ENCODE peak calls at places on chromosomes 13 and 19, in nine cellular contexts. W is K562, I is sigmoid colon, J is endothelial cell of umbilical vein, G is breast epithelium, T is H1, R is suprapubic skin, A is transverse colon, V is HCT116. D is an unnamed sample.

GRCh38 chr13:113448545-113448884 is 4.8 kb downstream of the ADPRHL1 start:
- DNase-seq in R (no peak), V (peak), A (peak), G (peak), W (no peak), I (peak), J (no peak), T (no peak), D (peak)

GRCh38 chr19:40191836-40192646 is 815 bp downstream of the MAP3K10 start:
- DNase-seq in A (peak), G (no peak), T (no peak), J (peak), V (no peak), R (peak), I (peak), W (peak), D (peak)

GRCh38 chr19:10797541-10798256 is 38.3 kb downstream of the TMED1 start:
- DNase-seq in A (no peak), I (no peak), G (no peak), R (no peak), T (no peak), V (no peak), J (peak), W (no peak), D (no peak)

GRCh38 chr19:31340059-31341025 is 8.9 kb downstream of the TSHZ3 start:
- DNase-seq in I (no peak), W (no peak), T (no peak), V (no peak), A (no peak), R (no peak), G (no peak), J (no peak), D (peak)

GRCh38 chr13:40600145-40600751 is 66.2 kb downstream of the FOXO1 start:
- DNase-seq in W (no peak), J (no peak), A (no peak), I (no peak), T (no peak), G (no peak), V (no peak), R (no peak), D (no peak)

GRCh38 chr13:25181597-25181996 is 9.5 kb upstream of the AMER2 start:
- DNase-seq in G (no peak), I (no peak), A (no peak), W (no peak), T (no peak), V (no peak), J (no peak), R (no peak), D (no peak)

GRCh38 chr19:4454952-4455738 is 2.4 kb downstream of the UBXN6 start:
- DNase-seq in T (no peak), I (no peak), R (peak), A (no peak), V (no peak), J (no peak), G (no peak), W (peak), D (no peak)

GRCh38 chr19:55647732-55648656 is at the start of gene CCDC106:
- DNase-seq in R (peak), A (peak), J (peak), I (peak), W (peak), G (no peak), T (no peak), V (no peak), D (peak)

GRCh38 chr19:50331187-50332013 is 2.2 kb upstream of the KCNC3 start:
- DNase-seq in T (no peak), A (no peak), G (no peak), V (no peak), R (no peak), W (no peak), J (no peak), I (no peak), D (no peak)

GRCh38 chr13:23987331-23987730 is 90.0 kb upstream of the C1QTNF9B start:
- DNase-seq in J (no peak), G (no peak), I (no peak), V (no peak), T (no peak), A (no peak), W (no peak), R (no peak), D (no peak)

GRCh38 chr13:113552786-113553540 is 31.6 kb upstream of the TFDP1 start:
- DNase-seq in A (peak), I (no peak), G (peak), R (no peak), W (no peak), T (no peak), V (no peak), J (peak), D (no peak)

GRCh38 chr13:41398494-41399190 is 58.7 kb upstream of the RGCC start:
- DNase-seq in J (no peak), G (no peak), W (no peak), I (no peak), V (no peak), R (no peak), T (no peak), A (no peak), D (no peak)

GRCh38 chr19:43483281-43483680 is 17.9 kb upstream of the LYPD3 start:
- DNase-seq in G (no peak), A (no peak), V (no peak), W (no peak), T (no peak), I (no peak), R (no peak), J (no peak), D (no peak)

GRCh38 chr19:47679251-47679900 is 33.8 kb upstream of the EHD2 start:
- DNase-seq in G (no peak), J (no peak), I (no peak), R (no peak), V (no peak), W (no peak), T (no peak), A (no peak), D (no peak)

GRCh38 chr13:89932902-89933301 is 1414.6 kb upstream of the MIR17HG start:
- DNase-seq in J (no peak), W (no peak), V (no peak), R (no peak), G (no peak), T (no peak), I (no peak), A (no peak), D (no peak)

GRCh38 chr13:113848020-113848419 is 15.9 kb downstream of the GAS6 start:
- DNase-seq in J (no peak), I (no peak), G (peak), A (no peak), T (no peak), R (peak), V (no peak), W (no peak), D (no peak)

GRCh38 chr13:95494082-95494681 is 58.3 kb upstream of the CLDN10 start:
- DNase-seq in W (peak), R (no peak), G (no peak), A (no peak), J (peak), I (no peak), V (peak), T (no peak), D (no peak)

GRCh38 chr19:7391218-7391670 is 42.5 kb downstream of the ARHGEF18 start:
- DNase-seq in R (no peak), I (no peak), W (no peak), V (peak), A (peak), T (no peak), G (no peak), J (peak), D (no peak)

GRCh38 chr19:18768046-18768771 is 22.9 kb downstream of the COMP start:
- DNase-seq in I (no peak), T (no peak), R (no peak), G (no peak), J (no peak), V (no peak), A (no peak), W (peak), D (peak)

GRCh38 chr19:37329686-37330085 is 41.2 kb upstream of the ZNF527 start:
- DNase-seq in I (no peak), J (no peak), V (no peak), W (no peak), A (no peak), G (no peak), T (no peak), R (no peak), D (no peak)

GRCh38 chr19:6729573-6730152 is 7.7 kb downstream of the GPR108 start:
- DNase-seq in I (no peak), A (no peak), V (no peak), G (no peak), J (no peak), W (no peak), R (no peak), T (no peak), D (no peak)

GRCh38 chr13:50196118-50196517 is 180.9 kb downstream of the KCNRG start:
- DNase-seq in J (no peak), G (no peak), T (no peak), A (no peak), I (no peak), R (no peak), V (no peak), W (no peak), D (no peak)

GRCh38 chr19:48926909-48927308 is 6.6 kb upstream of the DHDH start:
- DNase-seq in V (peak), A (peak), J (peak), G (no peak), W (peak), T (no peak), R (no peak), I (peak), D (peak)

GRCh38 chr19:47644743-47645499 is 36.0 kb downstream of the BICRA start:
- DNase-seq in V (no peak), A (no peak), R (no peak), G (no peak), T (no peak), J (no peak), W (no peak), I (no peak), D (no peak)

GRCh38 chr13:92838786-92839185 is 387.8 kb upstream of the GPC6 start:
- DNase-seq in I (no peak), T (no peak), G (no peak), W (no peak), R (no peak), V (no peak), J (no peak), A (no peak), D (no peak)

GRCh38 chr13:30464496-30465351 is 1.0 kb downstream of the HMGB1 start:
- DNase-seq in R (peak), T (no peak), G (peak), W (peak), V (no peak), I (peak), A (peak), J (no peak), D (peak)

GRCh38 chr13:30466841-30467252 is 1.1 kb upstream of the HMGB1 start:
- DNase-seq in W (peak), G (no peak), A (no peak), I (no peak), R (no peak), T (no peak), J (no peak), V (no peak), D (no peak)

GRCh38 chr13:30466358-30466714 is 600 bp upstream of the HMGB1 start:
- DNase-seq in V (no peak), J (no peak), T (no peak), A (no peak), W (no peak), I (no peak), G (no peak), R (no peak), D (no peak)

GRCh38 chr13:30465541-30466357 is at the start of gene HMGB1:
- DNase-seq in A (peak), G (peak), T (peak), R (peak), J (peak), V (peak), W (peak), I (peak), D (peak)

DNA sequence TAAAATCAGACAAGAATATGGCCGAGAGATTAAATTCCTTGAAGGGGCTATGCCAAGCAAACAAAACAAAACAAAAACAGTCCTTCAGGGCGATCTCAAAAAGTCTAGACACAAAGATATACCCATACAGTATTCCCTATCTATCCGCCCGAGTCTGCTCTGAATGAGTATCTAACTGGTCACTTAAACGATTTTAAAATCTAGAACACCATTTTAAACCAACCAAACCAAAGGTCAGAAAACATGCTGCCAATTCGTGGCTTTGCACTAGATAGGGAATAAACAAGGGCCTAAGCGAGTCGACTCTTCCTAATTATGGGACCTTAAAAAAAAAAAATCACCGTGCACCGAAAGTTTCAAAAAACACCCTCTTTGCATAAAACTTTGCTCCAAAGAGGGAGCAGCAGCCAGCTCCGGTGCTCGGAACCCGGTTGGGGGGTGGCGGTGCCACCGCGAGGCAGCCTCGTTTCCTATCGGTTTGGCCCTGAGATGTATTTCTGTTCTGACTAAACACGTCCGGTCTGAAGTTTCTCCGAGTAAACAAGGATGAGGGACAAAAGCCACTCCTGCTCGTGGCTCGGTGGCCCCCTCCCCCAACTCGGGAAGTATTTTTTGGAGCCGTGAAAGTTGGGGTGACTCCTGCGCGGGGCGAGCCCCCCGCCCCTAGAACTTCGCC is 1.8 kb downstream of the HMGB1 start:
- DNase-seq in G (peak), J (peak), V (no peak), A (peak), T (no peak), I (peak), W (peak), R (no peak), D (peak)
- TF ChIP-seq POLR2A in G (no peak), J (no peak), V (no peak), A (peak), T (peak), I (no peak), W (peak), R (no peak), D (no peak)

GRCh38 chr19:54420068-54420382 is 4.8 kb downstream of the TTYH1 start:
- DNase-seq in T (no peak), I (no peak), R (no peak), W (no peak), V (no peak), A (no peak), J (no peak), G (no peak), D (no peak)

GRCh38 chr19:54418930-54419800 is 3.9 kb downstream of the TTYH1 start:
- DNase-seq in V (no peak), W (no peak), I (no peak), T (no peak), G (no peak), A (no peak), J (no peak), R (no peak), D (no peak)

GRCh38 chr19:54421521-54421920 is 6.3 kb downstream of the TTYH1 start:
- DNase-seq in V (no peak), R (no peak), I (no peak), G (no peak), A (no peak), J (no peak), W (no peak), T (no peak), D (no peak)

GRCh38 chr19:54421169-54421516 is 5.9 kb downstream of the TTYH1 start:
- DNase-seq in W (no peak), G (no peak), A (no peak), V (no peak), I (no peak), T (no peak), J (no peak), R (no peak), D (no peak)

DNA sequence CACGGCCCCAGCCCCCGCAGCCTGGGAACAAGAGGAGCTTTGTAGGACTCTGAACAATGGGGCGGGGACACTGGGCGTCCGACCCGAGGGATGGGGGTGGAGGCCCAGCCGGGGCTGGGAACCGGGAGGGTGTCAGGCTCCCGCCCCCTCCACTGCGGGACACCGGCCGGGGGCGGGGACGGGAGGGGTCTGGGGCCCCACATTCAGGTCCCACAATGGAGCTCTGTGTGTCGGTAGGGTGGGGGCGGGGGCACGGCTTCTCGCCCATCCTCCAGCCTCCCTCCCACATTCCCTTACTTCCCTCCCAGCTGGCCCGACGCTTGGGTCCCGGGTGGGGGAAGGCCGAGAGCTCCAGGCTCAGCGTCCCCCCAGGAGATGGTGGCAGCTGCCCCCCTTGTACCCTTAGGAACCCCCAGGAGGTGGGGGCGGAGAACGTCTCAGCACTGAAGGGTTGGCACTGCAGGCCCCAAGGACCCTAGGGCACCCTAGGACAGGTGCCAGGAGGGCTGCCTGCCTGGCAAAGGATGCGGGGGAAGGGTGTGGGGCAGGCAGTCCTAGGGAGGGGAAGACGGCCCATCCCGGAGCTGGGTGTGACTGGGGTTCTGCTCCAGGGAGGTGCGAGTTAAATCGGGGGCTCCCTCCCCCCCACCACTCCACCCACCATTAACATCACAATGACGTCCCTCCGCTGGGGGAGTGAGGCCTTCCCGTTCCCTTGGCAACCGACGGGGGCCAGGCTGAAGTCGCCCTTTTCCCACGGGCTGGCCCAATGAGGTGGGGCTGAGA is 5.3 kb downstream of the TTYH1 start:
- DNase-seq in A (no peak), R (no peak), W (peak), V (no peak), G (no peak), J (no peak), I (peak), T (peak), D (peak)
- TF ChIP-seq POLR2AphosphoS5 in A (no peak), R (no peak), W (no peak), V (no peak), G (no peak), J (no peak), I (peak), T (peak), D (no peak)

DNA sequence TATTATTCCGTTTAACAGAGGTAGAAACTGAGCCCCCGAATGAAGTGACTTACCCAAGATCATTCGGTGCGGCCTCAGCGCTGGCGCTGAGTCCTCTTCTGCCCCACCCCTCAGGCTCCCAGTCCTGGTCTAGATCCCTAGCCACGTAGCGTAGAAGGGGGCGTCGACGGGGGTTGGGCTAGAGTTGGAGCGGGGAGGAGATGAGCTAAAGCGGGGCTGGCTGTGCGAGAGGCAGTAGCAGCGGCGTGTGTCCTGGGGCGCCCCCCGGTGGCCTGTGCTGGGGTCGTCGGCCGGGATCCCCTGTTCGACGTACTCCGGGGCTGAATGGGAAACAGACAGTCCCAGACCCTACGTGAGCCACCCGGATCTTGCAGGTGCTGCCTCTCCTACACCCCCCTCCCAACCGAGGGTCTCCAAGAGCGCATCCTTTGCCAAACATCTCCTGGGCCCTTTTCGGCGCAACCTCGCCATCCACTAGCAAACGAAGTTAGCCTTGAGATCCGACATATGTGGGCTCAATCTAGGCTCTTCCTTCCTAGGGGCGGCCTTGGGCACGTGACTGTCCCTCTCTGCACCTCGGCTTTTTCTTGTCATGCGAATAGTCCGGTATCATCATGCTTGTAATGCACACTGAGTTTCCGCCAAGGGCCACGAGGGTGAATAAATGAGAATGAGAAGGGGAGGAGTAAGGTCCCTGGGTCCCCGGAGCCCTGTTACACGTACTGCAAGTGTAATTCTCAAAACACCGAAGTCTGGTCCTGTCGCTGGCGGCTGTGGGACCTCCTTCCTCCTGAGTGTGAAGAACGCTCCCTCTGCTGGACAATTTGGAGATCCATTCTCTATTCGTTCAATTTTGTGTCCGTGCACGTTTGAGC is 47.7 kb downstream of the CYP4F22 start:
- DNase-seq in T (peak), I (peak), J (peak), R (peak), A (peak), V (peak), W (peak), G (peak), D (peak)
- H3K27ac ChIP-seq in T (no peak), I (no peak), J (no peak), R (no peak), A (peak), V (peak), W (no peak), G (no peak), D (peak)

GRCh38 chr13:77377016-77377415 is 50.1 kb upstream of the MYCBP2 start:
- DNase-seq in W (no peak), R (no peak), V (no peak), J (no peak), A (no peak), G (no peak), I (no peak), T (no peak), D (no peak)
- TF ChIP-seq POLR2A in W (no peak), R (no peak), V (no peak), J (no peak), A (no peak), G (no peak), I (no peak), T (no peak), D (no peak)

GRCh38 chr13:39350461-39350881 is 252.5 kb downstream of the LHFPL6 start:
- DNase-seq in W (no peak), I (no peak), V (no peak), A (no peak), T (no peak), G (no peak), J (peak), R (no peak), D (no peak)
- TF ChIP-seq POLR2AphosphoS5 in W (no peak), I (no peak), V (no peak), A (no peak), T (no peak), G (no peak), J (no peak), R (no peak), D (no peak)

GRCh38 chr13:62094937-62095336 is 679.3 kb upstream of the PCDH20 start:
- DNase-seq in I (no peak), A (no peak), G (no peak), W (no peak), J (no peak), R (no peak), V (no peak), T (no peak), D (no peak)
- H3K27ac ChIP-seq in I (no peak), A (no peak), G (no peak), W (no peak), J (no peak), R (no peak), V (no peak), T (no peak), D (no peak)